ENCODE peak calls at places on chromosomes 1 and 21, in seven cellular contexts. V is stimulated activated CD8-positive, alpha-beta memory T cell treated with anti-CD3 and anti-CD28 coated beads, Interleukin-15, amount 100 ng/mL, for 24 hours; S is posterior cingulate gyrus; J is activated CD4-positive, alpha-beta T cell treated with anti-CD3 and anti-CD28 coated beads for 48 hours; H is activated CD8-positive, alpha-beta memory T cell treated with anti-CD3 and anti-CD28 coated beads, Interleukin-2, amount 50 U/mL, for 4 hours; X is gastrocnemius medialis; P is T-helper 2 cell. Y is an unnamed sample.

GRCh38 chr1:215146252-215146975 is 63.9 kb downstream of the KCNK2 start:
- DNase-seq in S (no peak), X (no peak), P (peak), H (no peak), V (no peak), J (peak), Y (no peak)

GRCh38 chr1:168732736-168733135 is 3.7 kb upstream of the DPT start:
- DNase-seq in X (no peak), V (no peak), S (no peak), J (no peak), P (no peak), H (no peak), Y (peak)

GRCh38 chr1:164611754-164612642 is 53.0 kb downstream of the PBX1 start:
- DNase-seq in S (no peak), V (no peak), J (no peak), H (no peak), X (peak), P (no peak), Y (peak)

GRCh38 chr21:40837456-40837855 is 9.5 kb downstream of the DSCAM start:
- DNase-seq in V (no peak), H (no peak), J (no peak), P (no peak), X (no peak), S (no peak), Y (no peak)

GRCh38 chr1:159177273-159177907 is 6.0 kb downstream of the CADM3 start:
- DNase-seq in S (no peak), J (peak), P (peak), V (no peak), H (no peak), X (no peak), Y (no peak)

GRCh38 chr1:40079774-40080390 is 17.2 kb downstream of the PPT1 start:
- DNase-seq in S (no peak), J (no peak), H (no peak), V (no peak), P (peak), X (no peak), Y (no peak)

GRCh38 chr21:37509802-37510393 is 143.3 kb downstream of the DYRK1A start:
- DNase-seq in H (no peak), J (no peak), S (no peak), X (no peak), V (no peak), P (no peak), Y (no peak)

GRCh38 chr1:56939209-56939608 is 26.6 kb downstream of the C8B start:
- DNase-seq in S (no peak), H (no peak), V (no peak), J (no peak), X (no peak), P (no peak), Y (peak)

GRCh38 chr1:215119719-215120118 is 37.2 kb downstream of the KCNK2 start:
- DNase-seq in H (no peak), J (no peak), S (no peak), V (no peak), X (no peak), P (no peak), Y (no peak)

Y was measured in NCI-H526 treated with DMSO at 0.1 percent for 48 hours.